ENCODE peak calls at places on chromosomes 4 and X, in seven cellular contexts. W is activated gamma-delta T cell treated with Interleukin-2 at 50 U/mL for 16 hours; T is activated CD8-positive, alpha-beta memory T cell treated with anti-CD3 and anti-CD28 coated beads, Interleukin-2, amount 50 U/mL, for 48 hours; O is NCI-H2081; J is mucosa of descending colon; V is cardiac fibroblast; E is activated naive CD8-positive, alpha-beta T cell treated with anti-CD3 and anti-CD28 coated beads, Interleukin-2, amount 50 U/mL, for 24 hours. Y is an unnamed sample.

GRCh38 chr4:141645611-141646340 is 9.4 kb downstream of the IL15 start:
- DNase-seq in W (no peak), T (no peak), O (no peak), J (no peak), V (peak), E (no peak), Y (peak)

GRCh38 chrX:40439625-40440532 is 140.9 kb upstream of the ATP6AP2 start:
- DNase-seq in W (no peak), T (no peak), O (no peak), J (no peak), V (no peak), E (peak), Y (no peak)

GRCh38 chrX:13087322-13088154 is 43.1 kb upstream of the FAM9C start:
- DNase-seq in W (peak), T (peak), O (no peak), J (no peak), V (peak), E (peak), Y (no peak)

GRCh38 chrX:154658187-154658586 is 4.8 kb upstream of the CTAG2 start:
- DNase-seq in W (no peak), T (no peak), O (no peak), J (no peak), V (no peak), E (no peak), Y (no peak)

GRCh38 chrX:20063716-20064351 is 52.9 kb downstream of the MAP7D2 start:
- DNase-seq in W (no peak), T (no peak), O (no peak), J (no peak), V (no peak), E (no peak), Y (no peak)

GRCh38 chr4:29304595-29304994 is 1415.6 kb upstream of the PCDH7 start:
- DNase-seq in W (no peak), T (no peak), O (no peak), J (no peak), V (no peak), E (no peak), Y (no peak)

GRCh38 chrX:38668788-38669187 is 107.4 kb downstream of the TSPAN7 start:
- DNase-seq in W (no peak), T (no peak), O (no peak), J (no peak), V (no peak), E (no peak), Y (no peak)

GRCh38 chr4:152033621-152034020 is 272.8 kb upstream of the GATB start:
- DNase-seq in W (no peak), T (no peak), O (no peak), J (no peak), V (peak), E (no peak), Y (no peak)

GRCh38 chr4:133084421-133084820 is 64.7 kb upstream of the PCDH10 start:
- DNase-seq in W (no peak), T (no peak), O (no peak), J (no peak), V (no peak), E (no peak), Y (no peak)

GRCh38 chr4:173257732-173258717 is 76.1 kb downstream of the HMGB2 start:
- DNase-seq in W (peak), T (peak), O (peak), J (peak), V (peak), E (peak), Y (peak)

GRCh38 chr4:23788460-23788859 is 101.4 kb downstream of the PPARGC1A start:
- DNase-seq in W (no peak), T (no peak), O (no peak), J (peak), V (peak), E (no peak), Y (no peak)

GRCh38 chr4:48046059-48046458 is 29.5 kb downstream of the NIPAL1 start:
- DNase-seq in W (no peak), T (no peak), O (no peak), J (no peak), V (no peak), E (peak), Y (no peak)

GRCh38 chrX:114582698-114583395 is 1.0 kb upstream of the HTR2C start:
- DNase-seq in W (no peak), T (no peak), O (no peak), J (no peak), V (no peak), E (no peak), Y (no peak)

GRCh38 chr4:122625156-122625555 is 4.3 kb upstream of the IL21 start:
- DNase-seq in W (no peak), T (no peak), O (no peak), J (no peak), V (no peak), E (no peak), Y (peak)

GRCh38 chrX:47199286-47199685 is 5.7 kb downstream of the UBA1 start:
- DNase-seq in W (no peak), T (no peak), O (no peak), J (no peak), V (no peak), E (no peak), Y (no peak)

GRCh38 chr4:2264481-2265041 is 2.7 kb upstream of the MXD4 start:
- DNase-seq in W (no peak), T (no peak), O (peak), J (no peak), V (no peak), E (no peak), Y (no peak)

GRCh38 chr4:182842104-182842600 is 75.0 kb downstream of the DCTD start:
- DNase-seq in W (no peak), T (no peak), O (no peak), J (no peak), V (no peak), E (no peak), Y (no peak)

GRCh38 chrX:18619288-18619687 is 52.6 kb downstream of the RS1 start:
- DNase-seq in W (no peak), T (no peak), O (no peak), J (no peak), V (no peak), E (no peak), Y (no peak)

GRCh38 chrX:151019837-151020236 is 36.7 kb downstream of the HMGB3 start:
- DNase-seq in W (no peak), T (no peak), O (no peak), J (no peak), V (peak), E (no peak), Y (peak)

GRCh38 chrX:23373129-23373804 is 38.6 kb downstream of the PTCHD1 start:
- DNase-seq in W (no peak), T (no peak), O (no peak), J (no peak), V (peak), E (no peak), Y (peak)

GRCh38 chr4:167622481-167623240 is 388.4 kb upstream of the SPOCK3 start:
- DNase-seq in W (no peak), T (peak), O (peak), J (peak), V (peak), E (peak), Y (peak)